ENCODE peak calls at places on chromosomes 7 and 10, in six cellular contexts. L, F, C, G, R and T are unnamed samples.

GRCh38 chr10:74081192-74081803 is 69.3 kb downstream of the AP3M1 start:
- DNase-seq in L (no peak), F (peak; percentile 34), C (no peak), G (no peak), R (peak; percentile 58), T (peak; percentile 54)

GRCh38 chr10:29987471-29987870 is 71.9 kb downstream of the JCAD start:
- DNase-seq in L (no peak), F (no peak), C (no peak), G (no peak), R (no peak), T (no peak)

GRCh38 chr10:72238392-72239175 is 22.5 kb upstream of the ASCC1 start:
- DNase-seq in L (no peak), F (no peak), C (peak; percentile 47), G (no peak), R (no peak), T (no peak)

GRCh38 chr10:59635502-59636290 is 74.0 kb downstream of the SLC16A9 start:
- DNase-seq in L (no peak), F (no peak), C (no peak), G (no peak), R (no peak), T (no peak)

GRCh38 chr7:14937580-14937979 is 35.0 kb upstream of the DGKB start:
- DNase-seq in L (no peak), F (no peak), C (no peak), G (no peak), R (no peak), T (no peak)

GRCh38 chr7:79353720-79354468 is 99.6 kb downstream of the MAGI2 start:
- DNase-seq in L (no peak), F (no peak), C (no peak), G (no peak), R (no peak), T (no peak)

GRCh38 chr10:50993817-50994251 is 80.5 kb upstream of the PRKG1 start:
- DNase-seq in L (no peak), F (no peak), C (no peak), G (no peak), R (no peak), T (no peak)

GRCh38 chr10:101578192-101578591 is 9.9 kb downstream of the POLL start:
- DNase-seq in L (no peak), F (no peak), C (peak; percentile 56), G (no peak), R (no peak), T (no peak)

GRCh38 chr10:93079663-93080349 is 6.1 kb downstream of the CYP26A1 start:
- DNase-seq in L (no peak), F (no peak), C (peak; percentile 76), G (no peak), R (no peak), T (no peak)

GRCh38 chr7:19112290-19113000 is 5.0 kb downstream of the TWIST1 start:
- DNase-seq in L (no peak), F (no peak), C (peak; percentile 78), G (no peak), R (no peak), T (no peak)

GRCh38 chr10:11757820-11758463 is 15.8 kb downstream of the ECHDC3 start:
- DNase-seq in L (peak; percentile 64), F (peak; percentile 19), C (peak; percentile 96), G (peak; percentile 79), R (peak; percentile 92), T (peak; percentile 50)

GRCh38 chr10:51423121-51423452 is 276.3 kb downstream of the CSTF2T start:
- DNase-seq in L (no peak), F (no peak), C (no peak), G (no peak), R (no peak), T (no peak)

GRCh38 chr7:151031011-151031410 is 2.8 kb downstream of the ABCB8 start:
- DNase-seq in L (no peak), F (no peak), C (no peak), G (no peak), R (no peak), T (no peak)

GRCh38 chr10:69338547-69339450 is 60.5 kb downstream of the HK1 start:
- DNase-seq in L (no peak), F (no peak), C (no peak), G (no peak), R (no peak), T (no peak)

GRCh38 chr10:114519756-114520288 is 115.5 kb upstream of the AFAP1L2 start:
- DNase-seq in L (no peak), F (no peak), C (no peak), G (no peak), R (no peak), T (no peak)

GRCh38 chr7:137983308-137984008 is 18.4 kb downstream of the CREB3L2 start:
- DNase-seq in L (no peak), F (no peak), C (no peak), G (no peak), R (no peak), T (peak; percentile 35)

GRCh38 chr7:4157651-4158050 is 524.4 kb upstream of the FOXK1 start:
- DNase-seq in L (no peak), F (no peak), C (no peak), G (no peak), R (no peak), T (no peak)

GRCh38 chr7:77710861-77711260 is 14.6 kb downstream of the RSBN1L start:
- DNase-seq in L (no peak), F (no peak), C (no peak), G (no peak), R (no peak), T (no peak)

GRCh38 chr7:130758429-130759056 is 24.5 kb upstream of the KLF14 start:
- DNase-seq in L (peak; percentile 4), F (peak; percentile 16), C (no peak), G (no peak), R (no peak), T (peak; percentile 8)